ENCODE peak calls at places on chromosomes 3 and 15, in five cellular contexts. S is WTC11, A is HepG2, G is K562, H is GM12878. F is an unnamed sample.

GRCh38 chr3:155079795-155080546 is at the start of gene MME:
- DNase-seq in S (peak), A (no peak), G (peak), H (no peak), F (no peak)

GRCh38 chr15:81023483-81024264 is 23.0 kb downstream of the TLNRD1 start:
- DNase-seq in S (no peak), A (no peak), G (no peak), H (peak), F (no peak)

GRCh38 chr3:160003520-160004128 is 15.0 kb downstream of the IL12A start:
- DNase-seq in S (peak), A (peak), G (peak), H (no peak), F (peak)

GRCh38 chr3:168801792-168802191 is 706.1 kb upstream of the GOLIM4 start:
- DNase-seq in S (no peak), A (no peak), G (no peak), H (no peak), F (no peak)

GRCh38 chr15:68601206-68602197 is 22.7 kb downstream of the CORO2B start:
- DNase-seq in S (no peak), A (no peak), G (no peak), H (no peak), F (no peak)

GRCh38 chr3:13461169-13462124 is 18.7 kb upstream of the HDAC11 start:
- DNase-seq in S (peak), A (peak), G (peak), H (no peak), F (peak)

GRCh38 chr3:177597325-177598109 is 400.2 kb upstream of the TBL1XR1 start:
- DNase-seq in S (no peak), A (no peak), G (no peak), H (no peak), F (no peak)

GRCh38 chr3:129348734-129349133 is 70.1 kb downstream of the HMCES start:
- DNase-seq in S (no peak), A (no peak), G (no peak), H (no peak), F (no peak)

GRCh38 chr3:48425281-48425812 is 4.5 kb downstream of the PLXNB1 start:
- DNase-seq in S (no peak), A (no peak), G (peak), H (no peak), F (no peak)

GRCh38 chr3:24400450-24400849 is 94.2 kb downstream of the THRB start:
- DNase-seq in S (no peak), A (no peak), G (no peak), H (no peak), F (no peak)

GRCh38 chr15:35838422-35839150 is 292.6 kb upstream of the DPH6 start:
- DNase-seq in S (no peak), A (no peak), G (no peak), H (no peak), F (no peak)

GRCh38 chr3:121748638-121749275 is 784 bp downstream of the GOLGB1 start:
- DNase-seq in S (no peak), A (peak), G (no peak), H (no peak), F (peak)

GRCh38 chr3:9467451-9467850 is 70.0 kb downstream of the SETD5 start:
- DNase-seq in S (no peak), A (no peak), G (no peak), H (no peak), F (no peak)

GRCh38 chr3:187971629-187972028 is 182.3 kb upstream of the LPP start:
- DNase-seq in S (peak), A (no peak), G (no peak), H (no peak), F (no peak)

GRCh38 chr3:106423321-106424225 is 554.8 kb upstream of the CBLB start:
- DNase-seq in S (no peak), A (no peak), G (no peak), H (no peak), F (no peak)

GRCh38 chr3:102415553-102415952 is 19.3 kb upstream of the ZPLD1 start:
- DNase-seq in S (no peak), A (no peak), G (no peak), H (no peak), F (no peak)

GRCh38 chr15:66875588-66876422 is 173.8 kb downstream of the SMAD6 start:
- DNase-seq in S (no peak), A (no peak), G (no peak), H (no peak), F (no peak)

GRCh38 chr3:99536555-99537314 is 101.7 kb upstream of the COL8A1 start:
- DNase-seq in S (no peak), A (no peak), G (no peak), H (no peak), F (no peak)

GRCh38 chr3:71563827-71564226 is 19.7 kb downstream of the FOXP1 start:
- DNase-seq in S (no peak), A (no peak), G (no peak), H (peak), F (no peak)

DNA sequence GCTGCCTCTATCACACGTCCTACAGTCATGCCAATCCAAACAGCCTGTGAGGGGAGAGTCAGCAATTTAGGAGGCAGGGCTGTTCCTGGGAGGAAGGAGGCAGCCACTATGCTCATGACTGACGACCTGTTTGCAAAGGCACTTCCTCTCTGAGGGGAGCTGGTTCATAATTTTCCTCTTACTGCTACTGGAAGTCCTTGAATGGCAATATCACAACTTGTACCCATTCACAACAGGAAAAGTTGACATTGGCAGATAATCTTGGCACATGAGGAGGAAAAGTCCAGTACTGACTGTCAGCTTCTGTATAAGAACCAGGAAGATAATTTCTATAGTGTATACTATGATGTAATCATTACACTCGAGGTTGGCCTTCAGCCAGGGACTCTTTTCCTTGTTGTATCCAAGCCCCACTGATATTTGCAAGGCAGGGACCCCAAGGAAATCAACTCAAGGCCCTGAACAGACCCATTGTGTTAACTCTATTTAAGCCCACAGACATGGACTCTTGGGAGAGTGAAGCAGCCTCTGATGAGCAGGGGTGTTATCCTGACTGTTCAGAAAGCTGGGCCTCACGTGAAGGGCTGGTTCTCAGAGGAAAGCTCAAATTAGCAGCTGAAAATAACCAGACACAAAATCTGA is 267.3 kb upstream of the ADAMTS9 start:
- DNase-seq in S (no peak), A (no peak), G (no peak), H (no peak), F (no peak)
- TF ChIP-seq ESRRA in S (no peak), A (no peak), G (no peak), H (no peak), F (no peak)

DNA sequence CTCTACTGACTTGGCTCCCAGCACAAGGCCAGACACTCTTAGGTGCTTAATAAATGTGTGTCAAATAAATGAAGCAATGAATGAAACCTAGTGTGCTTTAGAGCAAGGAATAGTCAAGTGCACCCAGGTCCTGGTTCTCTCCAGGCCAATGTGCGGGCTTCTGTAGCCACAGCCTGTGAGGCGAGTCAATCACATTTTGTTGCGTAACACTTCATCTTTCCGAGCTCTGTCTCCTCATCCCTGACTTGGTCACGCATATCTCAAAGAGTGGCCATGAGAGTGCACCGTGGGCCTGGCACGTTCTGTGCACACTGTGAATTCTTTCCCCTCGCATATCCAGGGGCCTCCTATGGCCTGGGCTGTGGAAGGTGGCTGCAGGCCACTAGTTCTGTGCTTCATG is 11.4 kb upstream of the SH3GL3 start:
- DNase-seq in S (no peak), A (no peak), G (no peak), H (no peak), F (no peak)
- TF ChIP-seq ESRRA in S (no peak), A (no peak), G (no peak), H (no peak), F (no peak)

GRCh38 chr3:97232635-97233034 is 418.2 kb downstream of the EPHA6 start:
- DNase-seq in S (no peak), A (no peak), G (no peak), H (no peak), F (no peak)
- TF ChIP-seq ESRRA in S (no peak), A (no peak), G (no peak), H (no peak), F (no peak)

GRCh38 chr3:138348107-138348949 is at the start of gene MRAS:
- DNase-seq in S (peak), A (peak), G (peak), H (no peak), F (peak)
- TF ChIP-seq ESRRA in S (no peak), A (no peak), G (no peak), H (no peak), F (no peak)

GRCh38 chr15:82643992-82644391 is 3.2 kb downstream of the CPEB1 start:
- DNase-seq in S (no peak), A (no peak), G (peak), H (no peak), F (no peak)

GRCh38 chr15:82641129-82641798 is 5.9 kb downstream of the CPEB1 start:
- DNase-seq in S (no peak), A (no peak), G (no peak), H (no peak), F (no peak)

GRCh38 chr15:82635798-82636197 is 11.4 kb downstream of the CPEB1 start:
- DNase-seq in S (no peak), A (no peak), G (no peak), H (no peak), F (no peak)

GRCh38 chr15:82642656-82643055 is 4.5 kb downstream of the CPEB1 start:
- DNase-seq in S (no peak), A (no peak), G (no peak), H (no peak), F (no peak)

DNA sequence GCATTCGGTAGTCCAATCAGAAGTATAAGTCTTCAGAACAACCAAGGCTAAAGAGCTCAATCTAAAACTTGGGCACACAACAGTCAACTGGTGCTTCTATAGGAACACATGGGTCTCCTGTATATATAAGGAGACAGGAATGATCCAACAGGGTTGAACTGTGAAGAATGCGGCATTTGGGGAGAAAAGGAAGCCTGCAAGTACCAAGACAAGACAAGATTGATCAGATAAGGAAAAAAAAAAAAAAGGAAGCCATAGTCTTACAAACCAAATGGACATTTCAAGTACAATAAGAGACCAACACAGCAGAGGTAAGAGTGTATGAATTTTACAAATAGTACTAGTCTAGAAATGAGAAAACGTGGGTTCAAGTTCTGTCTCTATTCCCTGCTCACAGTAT is 6.5 kb downstream of the CPEB1 start:
- DNase-seq in S (no peak), A (no peak), G (no peak), H (no peak), F (no peak)
- TF ChIP-seq ESRRA in S (no peak), A (no peak), G (no peak), H (no peak), F (no peak)

GRCh38 chr3:49469037-49469875 is 811 bp upstream of the DAG1 start:
- DNase-seq in S (peak), A (peak), G (peak), H (no peak), F (peak)
- TF ChIP-seq ESRRA in S (no peak), A (no peak), G (no peak), H (no peak), F (no peak)

DNA sequence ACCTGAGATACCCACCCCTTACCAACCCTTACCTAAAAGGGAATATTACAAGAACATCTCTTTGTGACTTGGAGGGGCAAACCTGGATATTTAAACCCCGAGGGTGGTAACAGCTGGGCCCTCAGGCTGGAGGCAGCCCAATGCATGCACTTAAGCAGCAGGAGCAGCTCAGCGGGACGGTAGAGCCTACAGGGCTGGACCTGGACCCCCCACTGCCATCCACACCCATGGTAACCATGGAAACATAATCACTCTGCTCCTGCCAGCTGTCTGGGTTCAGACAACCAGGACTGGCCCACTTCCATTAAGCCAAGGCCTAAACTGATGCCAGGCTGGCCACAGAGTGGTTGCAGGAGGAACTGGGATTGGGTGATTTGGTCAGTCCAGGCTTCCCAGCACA is 52.8 kb downstream of the ETFA start:
- DNase-seq in S (no peak), A (no peak), G (no peak), H (no peak), F (no peak)
- TF ChIP-seq ESRRA in S (no peak), A (no peak), G (no peak), H (no peak), F (no peak)

F was measured in A549.